ENCODE peak calls at places on chromosomes 6 and 20, in four cellular contexts. One of them, this sample, is unnamed.
A peak's percentile ranks its signal among the peaks of the same experiment; 100 is the strongest.

GRCh38 chr6:22807818-22808217 is 238.5 kb downstream of the HDGFL1 start:
- DNase-seq in PC-3: no peak
- DNase-seq in KBM-7: no peak
- DNase-seq in EH: no peak
- DNase-seq in this sample: no peak

GRCh38 chr6:90413867-90414266 is 117.2 kb upstream of the BACH2 start:
- DNase-seq in EH: peak; percentile 5
- DNase-seq in KBM-7: no peak
- DNase-seq in PC-3: no peak
- DNase-seq in this sample: no peak

GRCh38 chr6:53469163-53469562 is 75.7 kb downstream of the GCLC start:
- DNase-seq in KBM-7: no peak
- DNase-seq in EH: no peak
- DNase-seq in PC-3: no peak
- DNase-seq in this sample: no peak

GRCh38 chr6:169101981-169102380 is 151.7 kb downstream of the THBS2 start:
- DNase-seq in KBM-7: no peak
- DNase-seq in EH: peak; percentile 81
- DNase-seq in PC-3: peak; percentile 5
- DNase-seq in this sample: no peak

GRCh38 chr6:15282334-15282733 is 36.5 kb downstream of the JARID2 start:
- DNase-seq in PC-3: no peak
- DNase-seq in KBM-7: no peak
- DNase-seq in EH: no peak
- DNase-seq in this sample: no peak

GRCh38 chr6:142846883-142847287 is 98.1 kb downstream of the HIVEP2 start:
- DNase-seq in PC-3: peak; percentile 74
- DNase-seq in EH: peak; percentile 95
- DNase-seq in KBM-7: no peak
- DNase-seq in this sample: peak; percentile 41

GRCh38 chr6:22062807-22063408 is 233.9 kb downstream of the PRL start:
- DNase-seq in PC-3: no peak
- DNase-seq in KBM-7: no peak
- DNase-seq in EH: no peak
- DNase-seq in this sample: no peak

GRCh38 chr6:11096109-11096508 is 2.5 kb downstream of the SMIM13 start:
- DNase-seq in PC-3: peak; percentile 32
- DNase-seq in KBM-7: peak; percentile 61
- DNase-seq in EH: peak; percentile 73
- DNase-seq in this sample: no peak

GRCh38 chr6:56891754-56892153 is 63.2 kb upstream of the BEND6 start:
- DNase-seq in EH: peak; percentile 67
- DNase-seq in KBM-7: peak; percentile 16
- DNase-seq in PC-3: peak; percentile 30
- DNase-seq in this sample: no peak

GRCh38 chr20:24779886-24780285 is 169.2 kb upstream of the CST7 start:
- DNase-seq in EH: no peak
- DNase-seq in PC-3: no peak
- DNase-seq in KBM-7: no peak
- DNase-seq in this sample: no peak

GRCh38 chr20:25695532-25696383 is 895 bp downstream of the ZNF337 start:
- DNase-seq in KBM-7: peak; percentile 24
- DNase-seq in EH: peak; percentile 23
- DNase-seq in PC-3: peak; percentile 22
- DNase-seq in this sample: no peak

GRCh38 chr6:123808556-123808955 is 4.9 kb downstream of the NKAIN2 start:
- DNase-seq in PC-3: no peak
- DNase-seq in EH: no peak
- DNase-seq in KBM-7: no peak
- DNase-seq in this sample: no peak

GRCh38 chr20:21291026-21291425 is 12.1 kb upstream of the XRN2 start:
- DNase-seq in KBM-7: no peak
- DNase-seq in PC-3: peak; percentile 46
- DNase-seq in EH: no peak
- DNase-seq in this sample: no peak

GRCh38 chr6:124964084-124964763 is 2.0 kb downstream of the RNF217 start:
- DNase-seq in EH: peak; percentile 39
- DNase-seq in PC-3: no peak
- DNase-seq in KBM-7: no peak
- DNase-seq in this sample: no peak

GRCh38 chr6:14724546-14724945 is 521.3 kb upstream of the JARID2 start:
- DNase-seq in KBM-7: no peak
- DNase-seq in EH: no peak
- DNase-seq in PC-3: no peak
- DNase-seq in this sample: no peak

GRCh38 chr6:3518356-3518841 is 61.5 kb upstream of the SLC22A23 start:
- DNase-seq in PC-3: peak; percentile 90
- DNase-seq in KBM-7: no peak
- DNase-seq in EH: peak; percentile 98
- DNase-seq in this sample: no peak

GRCh38 chr6:106141441-106142237 is 55.5 kb downstream of the PRDM1 start:
- DNase-seq in PC-3: peak; percentile 41
- DNase-seq in EH: no peak
- DNase-seq in KBM-7: peak; percentile 79
- DNase-seq in this sample: no peak

GRCh38 chr6:6556738-6557503 is 31.6 kb upstream of the LY86 start:
- DNase-seq in PC-3: peak; percentile 63
- DNase-seq in EH: peak; percentile 17
- DNase-seq in KBM-7: peak; percentile 85
- DNase-seq in this sample: no peak